ENCODE peak calls at places on chromosomes 7 and 10, in ten cellular contexts. E is C1 segment of cervical spinal cord; A is AG20443; D is HFF-Myc; O is stimulated activated CD8-positive, alpha-beta memory T cell treated with anti-CD3 and anti-CD28 coated beads, Interleukin-12 subunit alpha, Interleukin-12 subunit beta, amount 100 ng/mL, for 1 hour; U is H54; P is AG08395; Q is non-pigmented ciliary epithelial cell; S is activated CD4-positive, alpha-beta T cell treated with anti-CD3 and anti-CD28 coated beads for 1 hour; F is activated naive CD8-positive, alpha-beta T cell treated with anti-CD3 and anti-CD28 coated beads, Interleukin-2, amount 50 U/mL, for 24 hours. J is an unnamed sample.

GRCh38 chr10:6048281-6049030 is 13.7 kb downstream of the IL2RA start:
- DNase-seq in U (no peak), Q (no peak), O (no peak), D (no peak), F (no peak), P (no peak), A (no peak), E (no peak), S (no peak), J (no peak)

GRCh38 chr7:139523199-139523941 is at the start of gene CLEC2L:
- DNase-seq in A (peak; percentile 57), O (no peak), F (no peak), U (no peak), D (no peak), Q (no peak), P (no peak), S (no peak), E (no peak), J (no peak)

GRCh38 chr10:124043310-124044142 is 49.9 kb downstream of the CHST15 start:
- DNase-seq in D (no peak), O (no peak), Q (no peak), E (no peak), F (no peak), P (no peak), S (no peak), A (no peak), U (no peak), J (no peak)

GRCh38 chr7:135147341-135147898 is 452 bp upstream of the TMEM140 start:
- DNase-seq in F (no peak), E (no peak), O (no peak), D (no peak), A (peak; percentile 56), Q (no peak), P (peak; percentile 30), U (no peak), S (no peak), J (no peak)

GRCh38 chr10:132798876-132799275 is 12.9 kb upstream of the NKX6-2 start:
- DNase-seq in U (no peak), D (no peak), E (no peak), P (no peak), O (no peak), Q (no peak), F (no peak), S (no peak), A (no peak), J (no peak)

GRCh38 chr7:92745241-92745640 is 91.1 kb downstream of the CDK6 start:
- DNase-seq in P (no peak), A (no peak), Q (no peak), U (no peak), O (no peak), F (no peak), E (no peak), S (no peak), D (no peak), J (no peak)

GRCh38 chr10:88120075-88120474 is 256.6 kb downstream of the PTEN start:
- DNase-seq in O (no peak), P (no peak), S (no peak), Q (no peak), E (no peak), A (no peak), D (no peak), U (no peak), F (no peak), J (no peak)

GRCh38 chr10:91709394-91709798 is 76.5 kb upstream of the PPP1R3C start:
- DNase-seq in D (no peak), A (no peak), S (no peak), E (no peak), F (no peak), O (no peak), U (no peak), P (no peak), Q (no peak), J (no peak)

GRCh38 chr10:89981891-89982290 is 280.5 kb downstream of the KIF20B start:
- DNase-seq in Q (no peak), E (no peak), O (no peak), P (no peak), A (no peak), F (no peak), S (no peak), D (no peak), U (no peak), J (no peak)

GRCh38 chr7:21911341-21911875 is 34.3 kb downstream of the CDCA7L start:
- DNase-seq in S (no peak), A (peak; percentile 66), P (peak; percentile 73), O (no peak), U (no peak), F (no peak), D (peak; percentile 68), Q (peak; percentile 30), E (no peak), J (peak; percentile 81)

GRCh38 chr10:91909178-91909677 is at the start of gene FGFBP3:
- DNase-seq in F (peak; percentile 51), P (no peak), A (peak; percentile 19), S (no peak), U (no peak), D (no peak), O (no peak), E (no peak), Q (no peak), J (no peak)

GRCh38 chr10:105384056-105384455 is 743.0 kb downstream of the SORCS3 start:
- DNase-seq in D (no peak), A (no peak), Q (no peak), P (no peak), E (no peak), U (no peak), F (no peak), S (no peak), O (no peak), J (no peak)

GRCh38 chr7:83964318-83964717 is 230.3 kb downstream of the SEMA3A start:
- DNase-seq in P (no peak), A (no peak), D (no peak), F (no peak), O (no peak), Q (no peak), E (no peak), U (no peak), S (no peak), J (no peak)

GRCh38 chr7:99137418-99138180 is 6.3 kb downstream of the SMURF1 start:
- DNase-seq in F (no peak), S (no peak), D (peak; percentile 69), O (no peak), A (peak; percentile 77), Q (no peak), P (peak; percentile 80), E (no peak), U (no peak), J (peak; percentile 54)

GRCh38 chr10:22712959-22713852 is 1.2 kb downstream of the PIP4K2A start:
- DNase-seq in E (peak; percentile 52), Q (no peak), O (no peak), F (peak; percentile 46), U (peak; percentile 20), D (no peak), P (no peak), A (peak; percentile 52), S (no peak), J (no peak)